ENCODE peak calls at places on chromosomes 2 and 18, in five cellular contexts. Y is fibroblast of the aortic adventitia, W is retinal pigment epithelial cell, C is ovary, E is fibroblast of lung. V is an unnamed sample.
A peak's percentile ranks its signal among the peaks of the same experiment; 100 is the strongest.

GRCh38 chr2:169961911-169962310 is 134.7 kb downstream of the UBR3 start:
- DNase-seq in C (no peak), E (peak; percentile 67), W (no peak), Y (peak; percentile 60), V (no peak)

GRCh38 chr2:98458207-98458606 is 13.5 kb downstream of the INPP4A start:
- DNase-seq in E (peak; percentile 29), Y (no peak), W (no peak), C (no peak), V (no peak)

GRCh38 chr2:43950383-43951008 is 45.3 kb downstream of the LRPPRC start:
- DNase-seq in C (no peak), E (peak; percentile 36), W (no peak), Y (peak; percentile 55), V (no peak)

GRCh38 chr18:22547807-22548561 is 130.3 kb upstream of the CTAGE1 start:
- DNase-seq in E (no peak), C (no peak), Y (no peak), W (no peak), V (no peak)

GRCh38 chr2:235077046-235077445 is 125.2 kb downstream of the SH3BP4 start:
- DNase-seq in E (peak; percentile 65), Y (no peak), C (no peak), W (no peak), V (no peak)

GRCh38 chr2:215598376-215598975 is 162.6 kb upstream of the FN1 start:
- DNase-seq in C (no peak), W (no peak), Y (peak; percentile 52), E (peak; percentile 96), V (no peak)

GRCh38 chr2:70932631-70933230 is 3.0 kb upstream of the ATP6V1B1 start:
- DNase-seq in E (no peak), W (no peak), Y (no peak), C (no peak), V (no peak)

GRCh38 chr2:47014564-47015051 is 99.0 kb upstream of the MCFD2 start:
- DNase-seq in E (no peak), Y (no peak), C (no peak), W (no peak), V (no peak)

GRCh38 chr2:77512521-77512920 is 9.7 kb downstream of the LRRTM4 start:
- DNase-seq in E (peak; percentile 20), W (no peak), C (no peak), Y (no peak), V (no peak)
- H3K4me3 ChIP-seq in E (no peak overlapping the region), W (no peak overlapping the region), C (no peak overlapping the region), Y (no peak overlapping the region), V (no peak overlapping the region)

DNA sequence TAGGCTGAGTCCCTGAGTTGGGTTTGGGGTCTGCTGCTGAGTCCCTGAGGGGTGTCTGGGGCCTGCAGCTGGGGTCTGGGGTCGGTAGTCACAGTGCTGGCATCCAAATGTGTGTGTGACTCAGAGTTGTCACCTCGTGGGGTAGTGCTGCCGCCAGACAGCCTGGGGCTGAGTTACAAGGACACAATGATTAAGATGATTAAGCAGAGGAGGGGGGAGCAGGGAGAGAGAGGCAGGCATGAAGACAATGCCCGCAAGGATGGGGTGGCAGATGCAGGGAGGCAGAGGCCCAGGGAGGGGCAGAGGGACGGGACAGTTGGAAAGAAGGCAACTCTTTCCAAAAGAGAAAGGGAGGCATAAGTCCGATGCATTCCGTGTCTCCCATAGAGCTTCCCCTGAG is 120.2 kb downstream of the CELF4 start:
- DNase-seq in E (no peak), W (no peak), Y (no peak), C (no peak), V (no peak)
- H3K4me3 ChIP-seq in E (no peak overlapping the region), W (no peak overlapping the region), Y (no peak overlapping the region), C (no peak overlapping the region), V (no peak overlapping the region)

GRCh38 chr18:61503688-61504087 is 170.5 kb downstream of the CDH20 start:
- DNase-seq in W (no peak), C (no peak), E (peak; percentile 5), Y (peak; percentile 7), V (no peak)

DNA sequence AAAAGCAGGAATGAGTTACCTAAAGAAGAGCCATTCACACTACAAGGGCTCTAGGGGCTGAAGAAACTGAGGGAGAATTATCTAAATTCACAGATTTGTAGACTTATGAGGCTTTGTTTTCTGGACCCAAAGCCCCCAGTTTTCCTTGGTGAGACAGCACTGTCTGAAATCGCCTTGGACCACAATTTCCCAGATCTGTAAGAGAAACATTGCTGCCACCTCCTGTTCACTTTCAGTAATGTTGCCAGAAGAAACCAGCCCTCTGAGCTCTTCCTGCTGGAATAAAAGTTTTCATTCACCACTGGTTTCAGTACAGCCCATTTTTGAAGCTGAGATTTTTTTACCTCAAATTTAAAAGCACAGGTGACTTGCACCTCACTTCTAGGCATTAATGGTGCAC is 169.2 kb downstream of the CDH20 start:
- DNase-seq in E (peak; percentile 43), Y (peak; percentile 80), C (peak; percentile 19), W (peak; percentile 22), V (peak; percentile 1)
- H3K4me3 ChIP-seq in E (no peak overlapping the region), Y (no peak overlapping the region), C (no peak overlapping the region), W (no peak overlapping the region), V (no peak overlapping the region)

GRCh38 chr2:230827774-230828271 is 36.9 kb upstream of the ITM2C start:
- DNase-seq in W (no peak), E (no peak), C (no peak), Y (no peak), V (no peak)
- H3K4me3 ChIP-seq in W (peak overlapping the region; percentile 17), E (no peak overlapping the region), C (no peak overlapping the region), Y (no peak overlapping the region), V (peak overlapping the region; percentile 31)

DNA sequence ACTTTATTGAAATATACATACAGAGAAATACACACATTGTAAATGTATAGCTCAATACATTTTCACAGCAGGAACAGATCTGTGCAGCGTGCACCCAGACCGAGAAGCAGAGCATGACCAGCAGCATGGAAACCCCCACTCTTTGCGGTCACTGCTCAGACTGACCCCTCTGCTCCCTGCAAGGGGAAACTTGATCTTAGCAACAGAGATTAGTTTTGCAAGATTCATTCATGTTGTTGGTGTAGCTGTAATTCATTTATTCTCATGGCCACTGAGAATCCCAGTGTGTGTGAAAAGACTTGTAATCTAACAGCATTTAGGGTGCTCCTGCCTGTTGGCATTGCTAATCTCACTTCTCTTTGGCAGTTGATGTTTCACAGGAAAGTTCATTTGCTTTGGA is 35.2 kb downstream of the LPIN1 start:
- DNase-seq in E (no peak), W (no peak), C (no peak), Y (no peak), V (no peak)
- H3K4me3 ChIP-seq in E (no peak overlapping the region), W (no peak overlapping the region), C (no peak overlapping the region), Y (no peak overlapping the region), V (no peak overlapping the region)

DNA sequence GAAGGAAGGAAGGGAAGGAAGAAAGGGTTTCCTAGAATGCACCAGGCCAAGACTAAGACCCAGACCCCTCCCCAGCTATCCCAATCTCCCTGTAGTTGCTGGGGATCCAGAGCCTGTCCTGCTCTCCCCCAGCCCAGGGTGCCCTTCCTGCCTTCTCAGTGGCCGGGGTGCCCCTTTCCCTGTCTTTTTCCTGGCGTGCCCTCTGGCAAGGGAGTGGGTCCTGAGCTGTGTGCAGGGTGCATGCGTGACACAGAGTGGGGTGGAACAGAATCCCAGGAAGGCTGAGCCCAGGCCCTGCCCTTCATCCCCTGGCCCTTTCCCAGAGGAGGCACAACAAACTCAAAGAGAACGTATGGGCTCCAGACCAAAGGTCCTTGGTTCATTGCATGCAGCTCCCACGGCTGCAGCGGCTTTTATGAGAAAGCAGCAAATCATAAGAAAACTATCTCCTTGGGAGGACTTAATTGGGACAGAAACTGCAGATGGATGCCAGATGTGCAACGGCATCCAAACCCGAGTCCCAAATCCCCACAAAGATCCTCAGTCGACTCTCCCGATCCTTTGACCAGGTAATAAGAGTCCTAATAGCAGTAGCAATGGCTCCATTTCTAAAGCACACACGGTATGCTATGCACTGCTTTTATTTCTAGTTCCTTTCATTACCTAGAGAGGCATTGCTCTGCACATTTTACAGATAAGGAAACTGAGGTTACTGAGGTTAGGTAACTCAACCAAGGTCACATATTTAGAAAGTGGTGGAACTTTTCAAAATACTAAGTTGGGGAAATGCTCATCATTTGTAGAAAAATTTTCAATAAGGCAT is 12.7 kb upstream of the ARID5A start:
- DNase-seq in C (no peak), E (no peak), Y (peak; percentile 54), W (no peak), V (no peak)
- H3K4me3 ChIP-seq in C (no peak overlapping the region), E (no peak overlapping the region), Y (no peak overlapping the region), W (no peak overlapping the region), V (no peak overlapping the region)

GRCh38 chr2:205675861-205676516 is 6.3 kb upstream of the NRP2 start:
- DNase-seq in E (peak; percentile 64), W (no peak), Y (peak; percentile 89), C (no peak), V (no peak)
- H3K4me3 ChIP-seq in E (no peak overlapping the region), W (no peak overlapping the region), Y (no peak overlapping the region), C (no peak overlapping the region), V (no peak overlapping the region)

GRCh38 chr18:74497308-74497640 is 1.1 kb downstream of the CNDP2 start:
- DNase-seq in W (no peak), C (no peak), E (no peak), Y (no peak), V (no peak)

GRCh38 chr18:74499633-74500032 is 3.5 kb downstream of the CNDP2 start:
- DNase-seq in Y (peak; percentile 56), W (no peak), C (no peak), E (peak; percentile 76), V (no peak)

GRCh38 chr18:74497778-74498177 is 1.6 kb downstream of the CNDP2 start:
- DNase-seq in Y (no peak), W (no peak), E (no peak), C (no peak), V (no peak)

GRCh38 chr18:74496508-74497307 is 545 bp downstream of the CNDP2 start:
- DNase-seq in E (peak; percentile 57), Y (peak; percentile 52), W (no peak), C (peak; percentile 56), V (no peak)

GRCh38 chr18:74498712-74499629 is 2.8 kb downstream of the CNDP2 start:
- DNase-seq in C (no peak), E (peak; percentile 17), Y (peak; percentile 14), W (no peak), V (no peak)
- H3K4me3 ChIP-seq in C (no peak overlapping the region), E (peak overlapping the region; percentile 1), Y (peak overlapping the region; percentile 38), W (no peak overlapping the region), V (no peak overlapping the region)

GRCh38 chr2:26067980-26068507 is 34.2 kb downstream of the RAB10 start:
- DNase-seq in E (no peak), Y (peak; percentile 15), C (no peak), W (no peak), V (no peak)
- H3K4me3 ChIP-seq in E (no peak overlapping the region), Y (no peak overlapping the region), C (no peak overlapping the region), W (no peak overlapping the region), V (no peak overlapping the region)

GRCh38 chr2:75390184-75390583 is 170.6 kb downstream of the EVA1A start:
- DNase-seq in C (no peak), W (no peak), E (no peak), Y (no peak), V (no peak)
- H3K4me3 ChIP-seq in C (no peak overlapping the region), W (no peak overlapping the region), E (no peak overlapping the region), Y (no peak overlapping the region), V (no peak overlapping the region)